ENCODE peak calls at places on chromosomes 2 and 18, in nine cellular contexts. One of them, this sample, is unnamed.

GRCh38 chr2:16245481-16246054 is 305.2 kb downstream of the MYCN start:
- DNase-seq in NCI-H2171 treated with DMSO at 0.1 percent for 48 hours: no peak
- DNase-seq in H54: no peak
- DNase-seq in T-helper 9 cell: no peak
- DNase-seq in stimulated activated CD4-positive, alpha-beta T cell treated with anti-CD3 and anti-CD28 coated beads, TNF-alpha, amount 100 ng/mL, for 48 hours: no peak
- DNase-seq in MCF 10A: no peak
- DNase-seq in COR-L47: no peak
- DNase-seq in NCI-H446: no peak
- DNase-seq in effector memory CD4-positive, alpha-beta T cell: no peak
- DNase-seq in this sample: no peak

GRCh38 chr2:11676640-11677039 is 6.6 kb upstream of the NTSR2 start:
- DNase-seq in stimulated activated CD4-positive, alpha-beta T cell treated with anti-CD3 and anti-CD28 coated beads, TNF-alpha, amount 100 ng/mL, for 48 hours: no peak
- DNase-seq in NCI-H2171 treated with DMSO at 0.1 percent for 48 hours: peak
- DNase-seq in effector memory CD4-positive, alpha-beta T cell: no peak
- DNase-seq in T-helper 9 cell: no peak
- DNase-seq in H54: no peak
- DNase-seq in NCI-H446: no peak
- DNase-seq in MCF 10A: peak
- DNase-seq in COR-L47: no peak
- DNase-seq in this sample: no peak

GRCh38 chr2:28678944-28679343 is 72.7 kb upstream of the PPP1CB start:
- DNase-seq in COR-L47: no peak
- DNase-seq in T-helper 9 cell: no peak
- DNase-seq in H54: no peak
- DNase-seq in effector memory CD4-positive, alpha-beta T cell: no peak
- DNase-seq in NCI-H446: no peak
- DNase-seq in NCI-H2171 treated with DMSO at 0.1 percent for 48 hours: no peak
- DNase-seq in stimulated activated CD4-positive, alpha-beta T cell treated with anti-CD3 and anti-CD28 coated beads, TNF-alpha, amount 100 ng/mL, for 48 hours: no peak
- DNase-seq in MCF 10A: no peak
- DNase-seq in this sample: no peak

GRCh38 chr2:207772081-207772843 is 2.6 kb upstream of the FZD5 start:
- DNase-seq in stimulated activated CD4-positive, alpha-beta T cell treated with anti-CD3 and anti-CD28 coated beads, TNF-alpha, amount 100 ng/mL, for 48 hours: no peak
- DNase-seq in NCI-H446: no peak
- DNase-seq in COR-L47: no peak
- DNase-seq in MCF 10A: no peak
- DNase-seq in effector memory CD4-positive, alpha-beta T cell: no peak
- DNase-seq in T-helper 9 cell: no peak
- DNase-seq in NCI-H2171 treated with DMSO at 0.1 percent for 48 hours: no peak
- DNase-seq in H54: no peak
- DNase-seq in this sample: no peak

GRCh38 chr18:76686737-76687231 is 135.6 kb upstream of the ZNF236 start:
- DNase-seq in MCF 10A: peak
- DNase-seq in NCI-H2171 treated with DMSO at 0.1 percent for 48 hours: peak
- DNase-seq in stimulated activated CD4-positive, alpha-beta T cell treated with anti-CD3 and anti-CD28 coated beads, TNF-alpha, amount 100 ng/mL, for 48 hours: no peak
- DNase-seq in effector memory CD4-positive, alpha-beta T cell: no peak
- DNase-seq in T-helper 9 cell: no peak
- DNase-seq in NCI-H446: peak
- DNase-seq in COR-L47: peak
- DNase-seq in H54: peak
- DNase-seq in this sample: no peak

GRCh38 chr2:175203621-175204496 is 22.3 kb upstream of the ATP5MC3 start:
- DNase-seq in stimulated activated CD4-positive, alpha-beta T cell treated with anti-CD3 and anti-CD28 coated beads, TNF-alpha, amount 100 ng/mL, for 48 hours: peak
- DNase-seq in T-helper 9 cell: peak
- DNase-seq in NCI-H2171 treated with DMSO at 0.1 percent for 48 hours: peak
- DNase-seq in effector memory CD4-positive, alpha-beta T cell: no peak
- DNase-seq in NCI-H446: peak
- DNase-seq in MCF 10A: peak
- DNase-seq in COR-L47: peak
- DNase-seq in H54: no peak
- DNase-seq in this sample: no peak

GRCh38 chr2:158505448-158505934 is 48.7 kb downstream of the PKP4 start:
- DNase-seq in NCI-H446: no peak
- DNase-seq in effector memory CD4-positive, alpha-beta T cell: no peak
- DNase-seq in MCF 10A: peak
- DNase-seq in H54: no peak
- DNase-seq in stimulated activated CD4-positive, alpha-beta T cell treated with anti-CD3 and anti-CD28 coated beads, TNF-alpha, amount 100 ng/mL, for 48 hours: no peak
- DNase-seq in COR-L47: no peak
- DNase-seq in NCI-H2171 treated with DMSO at 0.1 percent for 48 hours: no peak
- DNase-seq in T-helper 9 cell: no peak
- DNase-seq in this sample: no peak

GRCh38 chr2:183455056-183455455 is 330.8 kb downstream of the NUP35 start:
- DNase-seq in MCF 10A: peak
- DNase-seq in stimulated activated CD4-positive, alpha-beta T cell treated with anti-CD3 and anti-CD28 coated beads, TNF-alpha, amount 100 ng/mL, for 48 hours: no peak
- DNase-seq in effector memory CD4-positive, alpha-beta T cell: no peak
- DNase-seq in COR-L47: no peak
- DNase-seq in H54: no peak
- DNase-seq in NCI-H2171 treated with DMSO at 0.1 percent for 48 hours: no peak
- DNase-seq in NCI-H446: no peak
- DNase-seq in T-helper 9 cell: no peak
- DNase-seq in this sample: no peak

GRCh38 chr2:191190439-191190838 is 39.6 kb upstream of the STAT4 start:
- DNase-seq in stimulated activated CD4-positive, alpha-beta T cell treated with anti-CD3 and anti-CD28 coated beads, TNF-alpha, amount 100 ng/mL, for 48 hours: no peak
- DNase-seq in H54: no peak
- DNase-seq in NCI-H2171 treated with DMSO at 0.1 percent for 48 hours: no peak
- DNase-seq in T-helper 9 cell: no peak
- DNase-seq in NCI-H446: no peak
- DNase-seq in effector memory CD4-positive, alpha-beta T cell: no peak
- DNase-seq in COR-L47: no peak
- DNase-seq in MCF 10A: no peak
- DNase-seq in this sample: no peak

This sample was measured in GM18507.